ENCODE peak calls at places on chromosomes 6 and 20, in five cellular contexts. T, N, E, O and V are unnamed samples.
A peak's percentile ranks its signal among the peaks of the same experiment; 100 is the strongest.

GRCh38 chr6:130381459-130382380 is 15.9 kb downstream of the TMEM200A start:
- DNase-seq in N (no peak), O (no peak), T (no peak), E (no peak), V (no peak)

GRCh38 chr6:73382462-73383113 is 12.0 kb upstream of the DDX43 start:
- DNase-seq in N (no peak), T (no peak), E (no peak), O (no peak), V (no peak)

GRCh38 chr20:57993738-57994431 is 234.6 kb downstream of the ANKRD60 start:
- DNase-seq in O (peak; percentile 24), N (no peak), E (no peak), T (no peak), V (no peak)

GRCh38 chr6:122778961-122779671 is 400 bp upstream of the FABP7 start:
- DNase-seq in E (no peak), N (peak; percentile 91), O (no peak), T (no peak), V (no peak)

GRCh38 chr20:39983655-39984054 is 705.4 kb downstream of the MAFB start:
- DNase-seq in T (no peak), O (no peak), E (no peak), N (no peak), V (no peak)

GRCh38 chr6:18034798-18035202 is 47.4 kb upstream of the KIF13A start:
- DNase-seq in T (no peak), E (no peak), N (no peak), O (no peak), V (no peak)

GRCh38 chr20:40268321-40269075 is 420.5 kb downstream of the MAFB start:
- DNase-seq in N (peak; percentile 77), E (no peak), T (no peak), O (no peak), V (no peak)

GRCh38 chr6:122736166-122736565 is 43.4 kb upstream of the FABP7 start:
- DNase-seq in E (no peak), T (no peak), N (no peak), O (no peak), V (no peak)

GRCh38 chr20:61918548-61918947 is 147.1 kb downstream of the TAF4 start:
- DNase-seq in N (peak; percentile 67), E (no peak), O (no peak), T (no peak), V (no peak)

GRCh38 chr6:56073761-56074160 is 173.6 kb downstream of the COL21A1 start:
- DNase-seq in T (no peak), N (no peak), O (no peak), E (no peak), V (no peak)

GRCh38 chr6:16769986-16770376 is 8.7 kb upstream of the ATXN1 start:
- DNase-seq in T (no peak), O (no peak), N (no peak), E (no peak), V (no peak)

GRCh38 chr6:106748547-106749207 is 119.3 kb downstream of the QRSL1 start:
- DNase-seq in T (no peak), N (peak; percentile 69), O (no peak), E (no peak), V (no peak)

GRCh38 chr6:157804448-157805327 is 18.4 kb upstream of the SNX9 start:
- DNase-seq in O (no peak), E (no peak), T (no peak), N (no peak), V (no peak)

GRCh38 chr20:54025166-54025835 is 45.1 kb downstream of the BCAS1 start:
- DNase-seq in N (peak; percentile 53), T (no peak), E (no peak), O (no peak), V (no peak)

GRCh38 chr6:149060985-149061760 is 256.3 kb upstream of the TAB2 start:
- DNase-seq in O (no peak), E (no peak), T (no peak), N (no peak), V (peak; percentile 74)

GRCh38 chr6:160917581-160917980 is 74.0 kb upstream of the MAP3K4 start:
- DNase-seq in E (no peak), T (no peak), N (no peak), O (no peak), V (no peak)

GRCh38 chr6:56764081-56764566 is 121.4 kb upstream of the DST start:
- DNase-seq in T (no peak), E (no peak), O (no peak), N (peak; percentile 76), V (peak; percentile 20)

GRCh38 chr6:118324081-118324480 is 224.0 kb upstream of the PLN start:
- DNase-seq in E (no peak), T (no peak), N (no peak), O (no peak), V (no peak)

GRCh38 chr6:32133786-32134185 is 3.7 kb upstream of the FKBPL start:
- DNase-seq in N (no peak), E (no peak), T (no peak), O (no peak), V (no peak)

GRCh38 chr20:38726849-38727601 is 2.7 kb downstream of the SLC32A1 start:
- DNase-seq in E (no peak), T (peak; percentile 54), N (peak; percentile 99), O (peak; percentile 71), V (peak; percentile 84)

GRCh38 chr20:43913291-43914025 is 1.2 kb upstream of the TOX2 start:
- DNase-seq in N (peak; percentile 44), E (no peak), O (no peak), T (no peak), V (no peak)

GRCh38 chr20:62576815-62577214 is 65.5 kb upstream of the SLCO4A1 start:
- DNase-seq in T (peak; percentile 41), E (no peak), O (no peak), N (peak; percentile 85), V (no peak)

GRCh38 chr6:12024715-12025434 is 12.8 kb downstream of the HIVEP1 start:
- DNase-seq in O (no peak), T (no peak), N (no peak), E (no peak), V (no peak)

GRCh38 chr20:1281279-1282057 is 15.4 kb downstream of the SNPH start:
- DNase-seq in E (no peak), O (no peak), N (peak; percentile 15), T (peak; percentile 4), V (no peak)

GRCh38 chr20:24978493-24978892 is 14.1 kb downstream of the APMAP start:
- DNase-seq in N (peak; percentile 13), E (no peak), O (no peak), T (peak; percentile 65), V (no peak)

GRCh38 chr20:25136643-25137559 is 55.0 kb upstream of the VSX1 start:
- DNase-seq in E (peak; percentile 51), T (peak; percentile 23), O (no peak), N (no peak), V (no peak)

GRCh38 chr6:63476302-63476701 is 96.0 kb upstream of the LOC128125822 start:
- DNase-seq in O (no peak), E (no peak), T (no peak), N (peak; percentile 44), V (no peak)

GRCh38 chr6:125947581-125947980 is 9.0 kb upstream of the HINT3 start:
- DNase-seq in N (no peak), O (no peak), E (no peak), T (no peak), V (no peak)

GRCh38 chr6:147528511-147529145 is 20.1 kb downstream of the SAMD5 start:
- DNase-seq in E (no peak), T (no peak), O (no peak), N (no peak), V (no peak)

DNA sequence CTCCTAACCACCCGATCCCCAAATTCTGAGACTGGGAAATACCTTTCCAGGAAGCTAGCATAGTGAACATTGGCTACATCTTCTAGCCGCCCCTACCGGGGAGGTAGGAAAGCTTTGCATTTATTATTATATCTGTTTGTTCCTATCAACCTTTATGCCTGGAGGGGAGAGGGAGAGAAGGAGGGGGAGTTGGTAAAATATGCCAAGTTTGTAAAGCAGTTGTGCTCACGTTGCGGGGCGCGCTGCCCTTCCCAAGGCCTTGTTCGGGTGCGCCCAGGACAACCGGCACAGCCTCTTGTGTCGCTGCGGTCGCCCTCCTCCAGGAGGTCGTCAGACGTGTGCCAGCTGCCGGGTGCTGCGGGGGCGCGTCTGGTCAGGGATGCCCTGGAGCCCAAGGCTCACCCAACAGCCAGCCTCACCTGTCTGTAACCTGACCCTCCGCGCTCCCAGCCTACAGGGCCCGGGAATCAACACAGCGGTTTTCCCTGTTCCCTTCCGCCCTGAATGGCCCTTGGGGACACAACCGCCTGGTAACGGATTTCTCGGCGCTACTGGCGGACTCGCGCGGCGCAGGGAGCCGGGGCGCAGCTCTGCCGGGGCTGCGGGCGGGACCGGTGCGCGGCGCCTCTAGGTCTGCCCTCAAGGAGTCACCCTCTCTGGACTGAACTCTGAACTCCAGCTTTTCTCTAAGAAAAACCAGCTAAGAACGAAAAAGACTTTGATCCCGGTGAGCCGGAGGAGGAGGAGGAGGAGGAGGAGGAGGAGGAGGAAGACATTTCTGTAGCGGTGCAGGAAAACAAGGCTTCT is 1.1 kb upstream of the OVOL2 start:
- DNase-seq in N (peak; percentile 93), O (peak; percentile 77), T (no peak), E (no peak), V (no peak)
- H3K27me3 ChIP-seq in N (peaks cover 71% of the 10 kb centered on the region), O (no peaks in the 10 kb centered on the region), T (no peaks in the 10 kb centered on the region), E (no peaks in the 10 kb centered on the region), V (peaks cover 94% of the 10 kb centered on the region)

GRCh38 chr6:215335-216034 is 76.8 kb upstream of the DUSP22 start:
- DNase-seq in E (no peak), N (no peak), O (no peak), T (no peak), V (no peak)
- H3K4me1 ChIP-seq in E (no peaks in the 10 kb centered on the region), N (no peaks in the 10 kb centered on the region), O (no peaks in the 10 kb centered on the region), T (no peaks in the 10 kb centered on the region), V (no peaks in the 10 kb centered on the region)

DNA sequence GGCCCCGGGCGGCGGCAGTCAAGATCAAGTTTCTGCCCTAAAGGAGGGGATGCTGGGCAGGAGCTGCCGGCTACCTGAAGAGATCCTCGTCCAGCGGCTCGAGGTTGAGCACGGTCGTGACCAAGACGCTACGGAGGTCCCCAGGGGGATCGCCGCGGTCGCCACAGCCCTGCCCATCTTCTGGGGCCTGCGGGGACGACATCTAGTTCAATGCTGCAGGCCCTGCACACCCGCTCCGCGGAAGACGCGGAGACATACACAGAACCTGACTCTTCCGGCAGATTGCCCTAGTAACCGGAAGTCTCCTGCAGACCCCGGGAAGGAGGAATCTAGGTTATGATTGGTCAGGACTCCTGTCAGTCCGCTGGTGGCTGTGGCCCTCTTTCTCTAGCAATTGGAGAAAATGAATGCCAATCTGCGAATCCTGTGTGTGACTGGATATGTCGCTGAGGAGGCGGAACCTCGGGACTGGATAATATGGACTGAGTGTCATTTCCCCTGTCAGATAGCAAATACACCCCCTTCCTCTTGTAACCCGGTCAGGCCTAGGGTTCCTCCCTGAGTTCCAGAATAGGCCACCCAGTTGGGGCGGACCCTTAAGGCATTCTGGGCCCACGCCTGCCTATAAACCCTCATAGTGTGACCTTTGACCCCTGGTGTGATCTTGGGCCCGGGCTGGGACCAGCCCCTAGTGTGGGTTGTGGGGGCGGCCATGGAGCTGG is at the start of the genes ACOT8 and ZSWIM3:
- DNase-seq in T (peak; percentile 99), N (peak; percentile 99), E (peak; percentile 95), O (peak; percentile 77), V (peak; percentile 98)
- H3K27me3 ChIP-seq in T (no peaks in the 10 kb centered on the region), N (no peaks in the 10 kb centered on the region), E (no peaks in the 10 kb centered on the region), O (no peaks in the 10 kb centered on the region), V (no peaks in the 10 kb centered on the region)

GRCh38 chr6:39214846-39215639 is 14.2 kb downstream of the KCNK5 start:
- DNase-seq in T (no peak), N (no peak), O (no peak), E (no peak), V (no peak)
- H3K4me1 ChIP-seq in T (no peaks in the 10 kb centered on the region), N (peaks cover 27% of the 10 kb centered on the region), O (peaks cover 17% of the 10 kb centered on the region), E (peaks cover 19% of the 10 kb centered on the region), V (no peaks in the 10 kb centered on the region)

GRCh38 chr6:5087389-5087788 is 2.2 kb downstream of the PPP1R3G start:
- DNase-seq in E (no peak), O (no peak), T (peak; percentile 48), N (no peak), V (no peak)
- H3K27me3 ChIP-seq in E (no peaks in the 10 kb centered on the region), O (peaks cover 4% of the 10 kb centered on the region), T (no peaks in the 10 kb centered on the region), N (peaks cover 74% of the 10 kb centered on the region), V (peaks cover 39% of the 10 kb centered on the region)